ENCODE peak calls at places on chromosomes 3 and 15, in five cellular contexts. J, U, C, F and Z are unnamed samples.

GRCh38 chr3:64291345-64291744 is 66.1 kb upstream of the PRICKLE2 start:
- DNase-seq in F (no peak), C (peak; percentile 49), U (no peak), J (peak; percentile 94), Z (no peak)

GRCh38 chr3:64489361-64490044 is 198.3 kb downstream of the ADAMTS9 start:
- DNase-seq in C (no peak), J (no peak), U (peak; percentile 70), F (no peak), Z (peak; percentile 72)

GRCh38 chr3:196127308-196128040 is 45.6 kb upstream of the TFRC start:
- DNase-seq in J (no peak), F (no peak), U (no peak), C (no peak), Z (no peak)

GRCh38 chr15:33209575-33210519 is 15.3 kb upstream of the FMN1 start:
- DNase-seq in F (no peak), J (no peak), U (no peak), C (no peak), Z (no peak)

GRCh38 chr3:132006605-132007204 is 28.1 kb downstream of the CPNE4 start:
- DNase-seq in J (peak; percentile 53), F (no peak), U (no peak), C (no peak), Z (peak; percentile 32)

GRCh38 chr3:102687851-102688555 is 253.2 kb downstream of the ZPLD1 start:
- DNase-seq in U (no peak), J (no peak), C (no peak), F (no peak), Z (no peak)

GRCh38 chr3:47404955-47405790 is 24.4 kb downstream of the PTPN23 start:
- DNase-seq in U (no peak), C (peak; percentile 41), F (no peak), J (peak; percentile 46), Z (no peak)

GRCh38 chr3:177547953-177548352 is 350.7 kb upstream of the TBL1XR1 start:
- DNase-seq in F (no peak), U (no peak), J (no peak), C (no peak), Z (no peak)

GRCh38 chr3:113747719-113748046 is 848 bp downstream of the ATP6V1A start:
- DNase-seq in J (peak; percentile 12), F (no peak), C (no peak), U (no peak), Z (no peak)

GRCh38 chr3:13019243-13019701 is 54.0 kb downstream of the IQSEC1 start:
- DNase-seq in F (peak; percentile 59), J (peak; percentile 71), U (no peak), C (peak; percentile 75), Z (peak; percentile 40)

GRCh38 chr15:66842710-66843441 is 140.8 kb downstream of the SMAD6 start:
- DNase-seq in J (peak; percentile 76), U (no peak), F (peak; percentile 88), C (no peak), Z (peak; percentile 29)

DNA sequence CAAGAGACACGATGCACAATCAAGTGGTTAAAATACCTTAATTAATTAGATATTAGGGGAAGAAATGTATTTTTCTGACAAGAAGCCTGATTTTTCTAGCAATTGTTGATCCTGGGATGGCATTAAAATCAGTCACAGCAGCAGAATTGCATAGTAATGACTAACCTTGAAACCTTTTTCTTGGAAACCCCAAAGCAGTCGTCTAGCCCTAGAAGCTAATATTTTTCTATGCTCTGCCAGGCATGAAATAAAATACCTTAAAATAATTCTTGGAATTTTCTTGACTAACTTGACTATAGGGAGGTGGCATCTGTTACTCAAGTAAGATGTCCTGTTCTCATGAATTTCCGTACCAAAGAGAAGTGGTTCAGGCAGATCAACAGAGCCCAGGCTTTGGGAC is 204.1 kb downstream of the THRB start:
- DNase-seq in F (no peak), C (no peak), U (no peak), J (no peak), Z (no peak)
- TF ChIP-seq CTCF in F (no peak), C (no peak), U (no peak), J (no peak), Z (no peak)

GRCh38 chr15:89756897-89757296 is 5.8 kb upstream of the MESP1 start:
- DNase-seq in F (no peak), J (no peak), C (no peak), U (no peak), Z (no peak)

GRCh38 chr15:89759835-89760234 is 8.8 kb upstream of the MESP1 start:
- DNase-seq in C (no peak), U (no peak), F (no peak), J (no peak), Z (no peak)

GRCh38 chr15:89758981-89759380 is 7.9 kb upstream of the MESP1 start:
- DNase-seq in U (no peak), F (no peak), C (no peak), J (no peak), Z (no peak)

GRCh38 chr15:89760303-89761008 is 9.4 kb upstream of the MESP1 start:
- DNase-seq in F (peak; percentile 86), J (peak; percentile 76), U (peak; percentile 85), C (peak; percentile 37), Z (peak; percentile 91)

DNA sequence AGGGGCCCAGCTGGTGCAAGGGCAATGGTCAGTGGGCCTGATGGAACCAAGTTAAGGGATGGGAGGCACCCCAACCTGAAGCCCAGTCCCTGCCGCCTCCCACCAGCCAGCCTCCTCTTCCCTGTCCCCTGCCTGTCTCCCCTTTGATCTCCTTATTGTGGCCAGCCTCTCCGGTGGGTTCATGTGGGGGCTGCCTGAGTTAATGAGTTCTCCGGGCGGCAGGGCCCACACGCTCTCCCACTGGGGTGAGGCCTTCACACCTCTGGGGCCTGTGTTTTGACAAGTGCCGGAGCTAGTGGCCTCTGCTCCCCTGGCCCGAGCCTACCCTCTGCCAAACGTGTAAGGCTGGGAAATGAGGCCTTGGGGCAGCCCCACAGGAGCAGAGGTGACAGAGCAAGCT is 7.2 kb upstream of the MESP1 start:
- DNase-seq in F (no peak), U (no peak), J (no peak), C (no peak), Z (no peak)
- TF ChIP-seq CTCF in F (no peak), U (no peak), J (no peak), C (no peak), Z (no peak)

DNA sequence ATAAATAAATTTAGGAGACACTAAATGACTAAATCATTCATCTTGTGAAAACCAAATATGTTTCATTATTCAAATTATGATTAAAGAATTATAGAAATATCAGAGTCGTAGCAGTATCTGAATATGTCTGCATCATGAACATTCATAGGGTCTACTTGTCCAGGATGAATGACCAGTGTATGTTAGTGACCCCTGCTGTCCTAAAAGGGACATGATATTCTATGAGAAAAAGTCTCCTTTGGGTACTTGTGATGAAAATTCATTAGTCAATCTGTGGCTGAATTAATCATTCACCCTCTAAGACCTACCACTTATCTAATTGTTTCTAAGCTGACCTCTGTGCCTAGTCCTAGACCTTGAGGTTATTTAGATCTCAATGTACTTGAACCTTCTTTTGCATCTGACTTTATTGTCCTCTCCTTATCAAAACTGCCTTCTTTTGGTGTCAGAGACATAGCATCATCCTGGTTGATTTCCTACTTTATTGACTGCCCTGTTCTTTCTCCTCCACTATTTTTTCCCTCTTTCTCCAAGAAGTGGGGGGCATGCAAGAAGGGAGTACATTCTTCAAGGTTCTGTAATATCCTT is 799.3 kb downstream of the DIPK2A start:
- DNase-seq in F (no peak), U (no peak), C (peak; percentile 27), J (peak; percentile 77), Z (no peak)
- TF ChIP-seq CTCF in F (peak; percentile 67), U (peak; percentile 66), C (peak; percentile 36), J (peak; percentile 53), Z (peak; percentile 65)

GRCh38 chr3:11643212-11644087 is at the start of gene VGLL4:
- DNase-seq in J (peak; percentile 96), F (peak; percentile 92), C (peak; percentile 90), U (peak; percentile 66), Z (peak; percentile 80)
- TF ChIP-seq CTCF in J (peak; percentile 11), F (peak; percentile 14), C (peak; percentile 10), U (no peak), Z (no peak)

GRCh38 chr15:74957301-74958035 is 896 bp upstream of the RPP25 start:
- DNase-seq in J (no peak), U (no peak), C (no peak), F (peak; percentile 60), Z (no peak)

GRCh38 chr15:74956648-74957300 is at the start of gene RPP25:
- DNase-seq in U (peak; percentile 36), C (no peak), J (peak; percentile 84), F (peak; percentile 85), Z (peak; percentile 56)

GRCh38 chr15:74954515-74954914 is 2.1 kb downstream of the RPP25 start:
- DNase-seq in U (no peak), J (peak; percentile 85), C (no peak), F (no peak), Z (no peak)

GRCh38 chr15:74955017-74955416 is 1.6 kb downstream of the RPP25 start:
- DNase-seq in F (no peak), U (no peak), J (no peak), C (no peak), Z (no peak)

DNA sequence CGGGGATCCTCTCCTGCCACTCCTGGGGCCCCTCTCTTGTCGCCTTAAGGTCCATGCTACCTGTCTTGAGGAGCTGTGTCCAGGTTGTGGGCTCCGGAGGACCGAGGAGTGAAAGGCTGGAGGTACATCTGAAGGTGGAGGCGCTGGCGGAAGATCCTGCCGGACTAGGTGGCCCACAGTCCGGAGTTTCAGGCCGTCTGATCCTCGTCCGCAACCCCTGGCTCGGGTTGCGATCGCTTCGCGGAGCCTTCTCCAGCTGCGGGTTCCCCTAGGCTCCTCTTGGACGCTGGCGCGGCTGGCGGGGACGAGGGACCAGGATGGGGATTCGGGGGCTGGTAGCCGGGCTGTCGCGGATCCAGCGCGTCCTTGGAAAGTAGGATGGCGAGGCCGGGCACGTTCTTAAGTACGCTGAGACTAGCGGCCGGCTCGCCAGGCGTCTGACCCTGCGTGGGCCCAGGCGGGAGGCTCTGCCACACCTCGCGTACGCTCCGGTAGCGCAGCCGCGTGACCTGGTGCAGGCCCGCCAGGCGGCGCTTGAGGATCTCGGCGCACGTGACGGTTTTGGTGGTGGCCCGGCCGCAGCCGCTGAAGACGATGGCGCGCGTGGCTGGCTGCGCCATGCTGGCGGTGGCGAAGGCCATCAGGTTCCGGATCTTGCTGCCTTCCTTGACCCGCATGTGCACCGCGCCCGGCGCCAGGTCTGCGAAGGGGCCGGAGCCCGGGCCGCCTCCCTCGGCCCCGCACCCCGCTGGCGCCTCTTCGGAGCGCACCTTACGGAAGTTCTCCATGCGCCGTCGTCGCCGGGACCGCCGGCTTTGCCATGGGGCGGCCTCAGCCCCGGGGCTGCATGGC is 550 bp downstream of the RPP25 start:
- DNase-seq in F (peak; percentile 84), C (no peak), J (peak; percentile 82), U (peak; percentile 59), Z (peak; percentile 58)
- TF ChIP-seq CTCF in F (peak; percentile 47), C (peak; percentile 27), J (peak; percentile 38), U (peak; percentile 51), Z (peak; percentile 60)

DNA sequence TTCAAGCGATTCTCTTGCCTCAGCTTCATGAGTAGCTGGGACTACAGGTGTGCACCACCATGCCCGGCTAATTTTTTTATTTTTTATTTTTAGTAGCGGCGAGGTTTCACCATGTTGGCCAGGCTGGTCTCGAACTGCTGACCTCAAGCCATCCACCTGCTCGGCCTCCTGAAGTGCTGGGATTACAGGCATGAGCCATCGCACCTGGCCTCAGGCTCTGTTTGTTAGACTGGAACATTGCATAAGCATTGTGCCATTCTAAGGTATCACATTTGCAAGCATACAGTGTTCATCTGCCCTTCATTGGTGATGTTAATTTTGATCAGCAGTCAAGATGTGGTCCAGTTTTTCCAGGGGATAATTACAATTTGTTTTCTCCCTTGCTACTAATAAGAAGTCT is 43.0 kb downstream of the SQOR start:
- DNase-seq in C (no peak), J (no peak), U (no peak), F (no peak), Z (no peak)
- TF ChIP-seq CTCF in C (no peak), J (no peak), U (no peak), F (no peak), Z (no peak)